ENCODE peak calls at places on chromosomes 16 and 17, in four cellular contexts. One of them, this sample, is unnamed.

GRCh38 chr17:30997270-30997669 is 26.4 kb downstream of the RNF135 start:
- DNase-seq in A549: no peak
- DNase-seq in HepG2: no peak
- DNase-seq in GM12878: no peak
- DNase-seq in this sample: no peak

GRCh38 chr17:40095944-40096791 is 4.2 kb downstream of the NR1D1 start:
- DNase-seq in A549: no peak
- DNase-seq in HepG2: no peak
- DNase-seq in GM12878: peak
- DNase-seq in this sample: no peak

GRCh38 chr16:85423631-85424030 is 189.5 kb upstream of the GSE1 start:
- DNase-seq in A549: no peak
- DNase-seq in HepG2: no peak
- DNase-seq in GM12878: no peak
- DNase-seq in this sample: no peak

GRCh38 chr17:79864147-79864546 is 24.9 kb upstream of the CBX4 start:
- DNase-seq in A549: no peak
- DNase-seq in HepG2: no peak
- DNase-seq in GM12878: no peak
- DNase-seq in this sample: no peak

GRCh38 chr17:73166731-73167581 is 2.1 kb downstream of the SSTR2 start:
- DNase-seq in A549: no peak
- DNase-seq in HepG2: no peak
- DNase-seq in GM12878: no peak
- DNase-seq in this sample: no peak

GRCh38 chr17:51608251-51608933 is 348.0 kb downstream of the UTP18 start:
- DNase-seq in A549: no peak
- DNase-seq in HepG2: peak
- DNase-seq in GM12878: no peak
- DNase-seq in this sample: no peak

GRCh38 chr17:11813278-11813677 is 184.0 kb downstream of the ZNF18 start:
- DNase-seq in A549: no peak
- DNase-seq in HepG2: no peak
- DNase-seq in GM12878: no peak
- DNase-seq in this sample: no peak

GRCh38 chr16:48277158-48277557 is 29.8 kb upstream of the ABCC11 start:
- DNase-seq in A549: no peak
- DNase-seq in HepG2: no peak
- DNase-seq in GM12878: no peak
- DNase-seq in this sample: no peak

GRCh38 chr17:63600569-63601438 is at the start of gene TACO1:
- DNase-seq in A549: peak
- DNase-seq in HepG2: peak
- DNase-seq in GM12878: peak
- DNase-seq in this sample: peak

GRCh38 chr17:17560167-17560566 is 31.3 kb downstream of the PEMT start:
- DNase-seq in A549: no peak
- DNase-seq in HepG2: no peak
- DNase-seq in GM12878: no peak
- DNase-seq in this sample: no peak

GRCh38 chr16:84827131-84827574 is 7.4 kb downstream of the CRISPLD2 start:
- DNase-seq in A549: no peak
- DNase-seq in HepG2: no peak
- DNase-seq in GM12878: no peak
- DNase-seq in this sample: no peak

GRCh38 chr16:4544483-4544882 is 5.9 kb upstream of the CDIP1 start:
- DNase-seq in A549: no peak
- DNase-seq in HepG2: no peak
- DNase-seq in GM12878: no peak
- DNase-seq in this sample: no peak

GRCh38 chr17:72151565-72152391 is 31.0 kb downstream of the SOX9 start:
- DNase-seq in A549: peak
- DNase-seq in HepG2: peak
- DNase-seq in GM12878: no peak
- DNase-seq in this sample: peak

GRCh38 chr16:68434654-68435210 is 13.6 kb downstream of the SMPD3 start:
- DNase-seq in A549: no peak
- DNase-seq in HepG2: no peak
- DNase-seq in GM12878: no peak
- DNase-seq in this sample: no peak

GRCh38 chr17:45812102-45812501 is 28.0 kb downstream of the CRHR1 start:
- DNase-seq in A549: peak
- DNase-seq in HepG2: peak
- DNase-seq in GM12878: no peak
- DNase-seq in this sample: peak

GRCh38 chr16:26688105-26688504 is 378.6 kb upstream of the C16orf82 start:
- DNase-seq in A549: no peak
- DNase-seq in HepG2: no peak
- DNase-seq in GM12878: no peak
- DNase-seq in this sample: no peak

GRCh38 chr16:74771656-74772315 is 2.8 kb downstream of the FA2H start:
- DNase-seq in A549: no peak
- DNase-seq in HepG2: no peak
- DNase-seq in GM12878: peak
- DNase-seq in this sample: no peak

GRCh38 chr17:55487727-55488436 is 23.4 kb downstream of the SMIM36 start:
- DNase-seq in A549: peak
- DNase-seq in HepG2: peak
- DNase-seq in GM12878: no peak
- DNase-seq in this sample: no peak

DNA sequence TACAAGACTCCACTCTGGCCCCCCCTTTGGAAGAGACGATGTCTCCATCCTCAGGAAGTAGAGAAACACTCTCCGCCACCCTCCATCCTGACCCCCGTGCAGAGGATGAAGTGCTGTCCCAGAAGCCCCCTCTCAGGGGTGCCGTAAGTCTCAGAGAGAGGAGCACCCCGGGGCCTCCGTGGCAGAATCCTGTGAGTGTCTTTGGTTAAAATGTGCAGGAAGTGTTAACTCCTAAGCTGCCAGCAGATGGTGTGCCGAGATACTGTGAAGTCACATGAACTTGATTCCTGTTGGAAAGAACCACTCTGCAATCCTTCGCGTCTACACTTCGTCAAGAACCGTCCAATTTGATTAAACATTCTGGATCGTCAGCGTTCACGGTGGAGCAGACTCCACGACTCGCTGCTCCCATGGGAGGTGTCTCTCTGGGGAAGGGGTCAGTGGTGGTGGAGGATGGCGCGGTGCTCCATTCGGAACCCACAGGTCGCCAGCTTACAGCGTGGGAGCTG is 5.6 kb downstream of the BANP start:
- DNase-seq in A549: peak
- DNase-seq in HepG2: peak
- DNase-seq in GM12878: no peak
- DNase-seq in this sample: peak
- TF ChIP-seq USF2 in A549: no peak
- TF ChIP-seq USF2 in HepG2: no peak
- TF ChIP-seq USF2 in GM12878: no peak
- TF ChIP-seq USF2 in this sample: no peak

GRCh38 chr16:17258077-17258599 is 212.6 kb downstream of the XYLT1 start:
- DNase-seq in A549: no peak
- DNase-seq in HepG2: no peak
- DNase-seq in GM12878: no peak
- DNase-seq in this sample: no peak
- TF ChIP-seq POLR2AphosphoS2 in A549: no peak
- TF ChIP-seq POLR2AphosphoS2 in HepG2: no peak
- TF ChIP-seq POLR2AphosphoS2 in GM12878: no peak
- TF ChIP-seq POLR2AphosphoS2 in this sample: no peak

DNA sequence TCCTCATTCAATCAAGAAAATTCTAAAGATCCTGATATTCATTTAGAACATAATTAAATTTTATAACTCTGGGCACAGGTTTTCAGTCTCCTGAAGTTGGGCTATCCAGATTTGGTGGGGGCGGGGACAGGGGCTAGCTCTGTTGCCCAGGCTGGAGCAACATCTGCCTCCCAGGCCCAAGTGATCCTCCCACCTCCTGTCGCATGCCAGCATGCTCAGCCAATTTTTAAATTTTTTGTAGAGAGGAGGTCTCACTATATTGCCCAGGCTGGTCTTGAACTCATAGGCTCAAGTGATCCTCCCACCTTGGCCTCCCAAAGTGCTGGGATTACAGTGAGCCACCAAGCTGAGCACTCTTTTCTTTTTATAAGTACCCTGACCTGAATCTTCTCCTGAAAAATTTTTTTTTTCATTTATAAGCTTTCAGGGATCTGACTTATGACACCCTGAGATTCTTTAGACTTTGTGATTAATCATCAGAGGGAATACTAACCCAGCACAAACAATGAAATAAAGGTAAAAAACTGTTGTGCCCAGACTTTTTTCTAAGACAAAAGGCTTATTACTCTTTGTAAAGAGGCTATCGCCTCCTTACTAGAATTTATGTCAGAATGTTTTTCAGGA is 62.6 kb downstream of the TUBD1 start:
- DNase-seq in A549: peak
- DNase-seq in HepG2: no peak
- DNase-seq in GM12878: no peak
- DNase-seq in this sample: no peak
- TF ChIP-seq USF2 in A549: no peak
- TF ChIP-seq USF2 in HepG2: no peak
- TF ChIP-seq USF2 in GM12878: no peak
- TF ChIP-seq USF2 in this sample: no peak

GRCh38 chr17:37535906-37536305 is 46.2 kb downstream of the DUSP14 start:
- DNase-seq in A549: no peak
- DNase-seq in HepG2: no peak
- DNase-seq in GM12878: no peak
- DNase-seq in this sample: no peak

GRCh38 chr17:37532751-37533150 is 43.1 kb downstream of the DUSP14 start:
- DNase-seq in A549: no peak
- DNase-seq in HepG2: no peak
- DNase-seq in GM12878: no peak
- DNase-seq in this sample: no peak

GRCh38 chr17:37527249-37527851 is 37.7 kb downstream of the DUSP14 start:
- DNase-seq in A549: peak
- DNase-seq in HepG2: peak
- DNase-seq in GM12878: no peak
- DNase-seq in this sample: peak

DNA sequence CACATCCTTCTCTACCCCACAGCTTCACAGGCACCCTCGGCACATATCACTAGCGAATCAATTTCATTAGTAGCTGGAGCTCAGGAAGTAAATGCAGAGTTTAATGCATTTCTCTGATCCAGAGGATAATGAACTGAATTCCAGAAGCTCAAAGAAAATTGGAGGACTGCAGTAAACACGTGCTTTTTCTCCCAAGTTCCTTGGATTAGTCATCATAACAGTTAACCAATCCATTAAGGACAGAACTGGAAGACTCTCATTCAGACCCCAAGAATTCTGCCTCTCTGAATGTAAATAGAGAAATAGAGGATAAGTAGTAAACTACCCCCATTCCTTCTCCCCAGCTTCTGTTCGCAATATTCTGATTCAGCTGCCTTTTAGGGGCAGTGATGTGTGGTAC is 40.7 kb downstream of the DUSP14 start:
- DNase-seq in A549: no peak
- DNase-seq in HepG2: no peak
- DNase-seq in GM12878: no peak
- DNase-seq in this sample: no peak
- TF ChIP-seq POLR2AphosphoS2 in A549: no peak
- TF ChIP-seq POLR2AphosphoS2 in HepG2: no peak
- TF ChIP-seq POLR2AphosphoS2 in GM12878: no peak
- TF ChIP-seq POLR2AphosphoS2 in this sample: no peak

GRCh38 chr16:72848045-72848410 is 199.9 kb downstream of the ZFHX3 start:
- DNase-seq in A549: peak
- DNase-seq in HepG2: no peak
- DNase-seq in GM12878: no peak
- DNase-seq in this sample: no peak

GRCh38 chr16:72853575-72853974 is 194.4 kb downstream of the ZFHX3 start:
- DNase-seq in A549: no peak
- DNase-seq in HepG2: no peak
- DNase-seq in GM12878: no peak
- DNase-seq in this sample: no peak

GRCh38 chr16:72848759-72849664 is 198.9 kb downstream of the ZFHX3 start:
- DNase-seq in A549: peak
- DNase-seq in HepG2: no peak
- DNase-seq in GM12878: no peak
- DNase-seq in this sample: peak

GRCh38 chr16:72850021-72850420 is 197.9 kb downstream of the ZFHX3 start:
- DNase-seq in A549: no peak
- DNase-seq in HepG2: no peak
- DNase-seq in GM12878: no peak
- DNase-seq in this sample: no peak

DNA sequence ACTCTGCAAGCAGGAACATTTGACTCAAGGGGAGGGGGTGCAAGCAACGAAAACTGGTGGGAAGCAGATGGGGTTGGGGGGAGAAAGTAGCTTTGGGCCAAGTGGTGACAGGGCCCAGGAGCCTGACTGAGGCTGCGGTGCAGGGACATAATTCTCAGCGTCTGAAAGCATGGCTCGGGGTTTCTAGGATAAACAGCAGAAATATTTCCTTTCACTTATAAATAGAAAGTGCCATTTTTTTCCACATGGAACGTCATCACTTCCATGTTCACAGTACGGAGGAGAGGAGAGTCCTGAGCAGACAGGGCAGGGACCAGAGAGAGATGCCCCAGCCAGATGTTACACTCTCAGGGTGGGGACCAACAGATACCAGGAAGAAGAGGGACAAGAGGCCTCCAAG is 197.1 kb downstream of the ZFHX3 start:
- DNase-seq in A549: no peak
- DNase-seq in HepG2: no peak
- DNase-seq in GM12878: no peak
- DNase-seq in this sample: no peak
- TF ChIP-seq USF2 in A549: no peak
- TF ChIP-seq USF2 in HepG2: no peak
- TF ChIP-seq USF2 in GM12878: no peak
- TF ChIP-seq USF2 in this sample: no peak

GRCh38 chr17:82592751-82593589 is 55.3 kb downstream of the WDR45B start:
- DNase-seq in A549: peak
- DNase-seq in HepG2: peak
- DNase-seq in GM12878: peak
- DNase-seq in this sample: no peak
- TF ChIP-seq POLR2AphosphoS2 in A549: no peak
- TF ChIP-seq POLR2AphosphoS2 in HepG2: no peak
- TF ChIP-seq POLR2AphosphoS2 in GM12878: no peak
- TF ChIP-seq POLR2AphosphoS2 in this sample: no peak

GRCh38 chr17:62000186-62000585 is 64.9 kb downstream of the MED13 start:
- DNase-seq in A549: no peak
- DNase-seq in HepG2: no peak
- DNase-seq in GM12878: no peak
- DNase-seq in this sample: no peak

GRCh38 chr17:62001105-62001504 is 64.0 kb downstream of the MED13 start:
- DNase-seq in A549: no peak
- DNase-seq in HepG2: no peak
- DNase-seq in GM12878: no peak
- DNase-seq in this sample: no peak

GRCh38 chr17:61996916-61997605 is 68.0 kb downstream of the MED13 start:
- DNase-seq in A549: no peak
- DNase-seq in HepG2: no peak
- DNase-seq in GM12878: no peak
- DNase-seq in this sample: no peak

GRCh38 chr17:61997649-61998048 is 67.4 kb downstream of the MED13 start:
- DNase-seq in A549: no peak
- DNase-seq in HepG2: no peak
- DNase-seq in GM12878: no peak
- DNase-seq in this sample: no peak
- TF ChIP-seq USF2 in A549: no peak
- TF ChIP-seq USF2 in HepG2: no peak
- TF ChIP-seq USF2 in GM12878: no peak
- TF ChIP-seq USF2 in this sample: no peak

This sample was measured in K562.